ENCODE peak calls at places on chromosomes 2 and 18, in six cellular contexts. R, J, M, D, O and L are unnamed samples.

GRCh38 chr2:24667542-24667941 is 125.6 kb downstream of the PTRHD1 start:
- DNase-seq in M (no peak), R (no peak), O (no peak), D (no peak), J (no peak), L (no peak)

GRCh38 chr2:220504890-220505564 is 877.6 kb downstream of the SLC4A3 start:
- DNase-seq in M (peak), O (no peak), J (no peak), R (no peak), D (peak), L (peak)

GRCh38 chr2:68765739-68766377 is 31.2 kb downstream of the ARHGAP25 start:
- DNase-seq in J (no peak), O (no peak), M (no peak), R (no peak), D (no peak), L (peak)

GRCh38 chr2:232623768-232624553 is 9.4 kb upstream of the EFHD1 start:
- DNase-seq in M (no peak), O (no peak), D (no peak), R (no peak), J (no peak), L (no peak)

GRCh38 chr18:23154823-23155517 is 19.7 kb downstream of the CABLES1 start:
- DNase-seq in R (no peak), O (no peak), J (no peak), M (no peak), D (no peak), L (no peak)

GRCh38 chr2:74425523-74425922 is 4.0 kb downstream of the WDR54 start:
- DNase-seq in J (no peak), D (no peak), O (no peak), R (peak), M (no peak), L (no peak)

GRCh38 chr2:225814554-225814953 is 415.0 kb downstream of the NYAP2 start:
- DNase-seq in D (no peak), O (no peak), M (no peak), R (no peak), J (no peak), L (no peak)

GRCh38 chr2:235030126-235030525 is 78.3 kb downstream of the SH3BP4 start:
- DNase-seq in D (no peak), J (no peak), M (no peak), R (peak), O (no peak), L (no peak)

GRCh38 chr18:58721586-58722160 is 50.4 kb downstream of the MALT1 start:
- DNase-seq in J (no peak), O (no peak), M (no peak), R (no peak), D (no peak), L (peak)

GRCh38 chr2:121489284-121489683 is 41.4 kb upstream of the RNU4ATAC start:
- DNase-seq in D (no peak), O (no peak), R (no peak), M (peak), J (no peak), L (no peak)

GRCh38 chr2:234178309-234179030 is 128.0 kb downstream of the SPP2 start:
- DNase-seq in D (no peak), J (no peak), O (no peak), R (peak), M (peak), L (no peak)

GRCh38 chr2:72143441-72144356 is 4.0 kb downstream of the CYP26B1 start:
- DNase-seq in J (peak), O (no peak), R (peak), M (no peak), D (no peak), L (no peak)

GRCh38 chr2:109294523-109294922 is 165.5 kb downstream of the SH3RF3 start:
- DNase-seq in M (no peak), R (no peak), D (no peak), J (no peak), O (no peak), L (no peak)

GRCh38 chr2:26324903-26325302 is 21.0 kb upstream of the SELENOI start:
- DNase-seq in O (no peak), M (no peak), R (no peak), J (no peak), D (no peak), L (no peak)

DNA sequence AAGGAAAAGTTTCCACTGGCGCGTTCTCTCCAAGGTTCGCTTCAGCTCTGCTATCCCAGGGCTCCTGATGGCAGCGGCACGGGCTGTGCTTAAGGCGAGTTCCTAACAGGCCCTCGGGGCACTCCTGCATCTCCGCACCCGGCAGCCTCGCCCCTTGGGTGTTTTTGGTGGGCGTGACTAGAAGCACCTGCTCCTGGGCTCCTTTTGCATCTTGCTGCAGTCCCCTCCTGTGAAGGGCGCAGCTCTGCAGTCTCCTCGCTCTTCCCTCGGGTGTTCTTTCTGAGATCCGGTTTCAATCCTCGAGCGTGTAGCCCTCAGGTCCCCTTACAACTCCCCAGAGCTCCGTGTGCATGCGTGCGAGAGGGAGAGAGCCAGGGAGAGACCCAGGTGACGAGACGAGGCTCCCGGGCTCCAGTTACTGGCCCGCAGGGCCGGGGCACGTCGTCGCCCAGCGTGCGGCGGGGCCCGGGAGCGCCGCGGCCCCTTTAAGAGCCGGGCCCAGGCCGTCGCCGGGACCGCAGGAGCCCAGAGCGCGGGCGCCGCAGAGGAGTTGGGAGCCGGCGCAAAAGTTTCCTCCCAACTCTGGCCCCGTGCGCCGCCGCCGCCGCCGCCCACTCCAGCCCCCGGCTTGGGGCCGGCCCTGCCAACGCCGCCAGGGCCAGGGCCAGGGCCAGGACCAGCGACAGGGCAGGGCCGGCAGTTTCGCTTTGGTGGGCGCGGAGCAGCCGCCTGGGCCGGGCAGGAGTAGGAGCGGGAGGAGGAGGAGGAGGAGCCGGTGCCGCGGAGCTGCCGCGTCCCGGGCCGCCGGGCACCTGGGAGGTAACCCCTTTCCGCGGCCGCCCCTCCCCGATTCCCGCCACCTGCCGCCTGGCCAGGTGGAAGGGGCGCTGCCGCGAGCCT is at the start of gene PARD3B:
- DNase-seq in M (peak), R (peak), D (no peak), J (no peak), O (no peak), L (peak)
- H3K4me3 ChIP-seq in M (peak), R (peak), D (peak), J (peak), O (peak), L (peak)

DNA sequence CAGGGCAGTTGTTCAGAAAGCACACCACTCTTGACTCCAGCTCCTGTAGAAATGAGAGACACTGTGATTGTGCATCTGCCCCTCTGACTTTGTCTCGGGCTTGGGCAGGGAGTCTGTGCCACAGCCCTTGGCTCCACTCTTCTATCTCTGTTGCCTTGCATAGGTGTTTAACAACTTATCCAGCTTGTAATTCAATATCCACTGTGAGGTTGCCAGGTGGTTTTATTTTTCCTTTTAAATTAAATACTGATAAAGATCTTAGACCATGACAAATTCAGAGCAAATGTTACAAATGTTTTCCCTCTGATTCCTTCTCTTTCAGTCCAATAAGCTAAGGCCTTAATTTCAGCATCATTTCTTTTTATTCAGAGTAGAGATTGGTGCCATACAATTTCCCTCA is 421.7 kb downstream of the STK39 start:
- DNase-seq in M (no peak), O (no peak), D (no peak), J (no peak), R (no peak), L (no peak)
- H3K4me3 ChIP-seq in M (no peak), O (no peak), D (no peak), J (no peak), R (no peak), L (no peak)

GRCh38 chr2:66437601-66438497 is 2.9 kb downstream of the MEIS1 start:
- DNase-seq in O (no peak), M (no peak), R (no peak), J (no peak), D (no peak), L (no peak)

GRCh38 chr2:66440692-66441091 is 5.8 kb downstream of the MEIS1 start:
- DNase-seq in O (no peak), D (no peak), M (no peak), J (no peak), R (no peak), L (peak)

GRCh38 chr2:66440011-66440542 is 5.2 kb downstream of the MEIS1 start:
- DNase-seq in J (no peak), D (no peak), O (no peak), R (no peak), M (no peak), L (peak)

GRCh38 chr2:66438498-66439290 is 3.8 kb downstream of the MEIS1 start:
- DNase-seq in D (no peak), R (no peak), M (no peak), O (no peak), J (no peak), L (no peak)

DNA sequence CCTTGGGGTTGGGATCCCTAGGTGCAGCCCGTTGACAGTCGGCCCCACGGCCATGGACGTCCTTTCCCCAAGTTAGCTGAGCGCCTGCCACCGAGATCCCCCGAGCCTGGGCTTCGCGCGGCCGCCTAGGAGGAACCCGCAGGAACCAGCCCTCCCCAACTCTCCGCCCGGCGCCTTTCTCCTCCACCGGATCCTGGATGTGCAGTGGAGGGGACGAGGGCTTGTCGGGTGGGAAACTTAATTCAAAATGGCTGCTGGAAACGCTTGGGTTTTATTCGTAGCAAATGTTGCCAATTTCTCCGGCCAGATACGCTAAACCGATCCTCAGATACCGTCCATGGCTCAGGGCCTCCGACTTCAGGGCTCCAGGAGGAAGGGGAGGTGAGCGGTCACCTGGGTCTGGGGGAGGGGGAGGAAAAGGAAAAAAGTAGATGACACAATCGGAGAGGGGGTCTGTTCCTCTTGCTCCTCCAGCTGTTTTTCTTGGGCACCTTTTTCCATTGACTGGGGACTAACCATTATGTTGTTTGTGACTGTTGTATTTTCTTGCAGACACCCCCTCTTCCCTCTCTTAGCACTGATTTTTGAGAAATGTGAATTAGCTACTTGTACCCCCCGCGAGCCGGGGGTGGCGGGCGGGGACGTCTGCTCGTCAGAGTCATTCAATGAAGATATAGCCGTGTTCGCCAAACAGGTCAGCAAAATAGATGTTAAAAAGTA is 4.5 kb downstream of the MEIS1 start:
- DNase-seq in D (no peak), R (no peak), M (no peak), O (no peak), J (no peak), L (no peak)
- H3K4me3 ChIP-seq in D (peak), R (peak), M (no peak), O (peak), J (peak), L (peak)

DNA sequence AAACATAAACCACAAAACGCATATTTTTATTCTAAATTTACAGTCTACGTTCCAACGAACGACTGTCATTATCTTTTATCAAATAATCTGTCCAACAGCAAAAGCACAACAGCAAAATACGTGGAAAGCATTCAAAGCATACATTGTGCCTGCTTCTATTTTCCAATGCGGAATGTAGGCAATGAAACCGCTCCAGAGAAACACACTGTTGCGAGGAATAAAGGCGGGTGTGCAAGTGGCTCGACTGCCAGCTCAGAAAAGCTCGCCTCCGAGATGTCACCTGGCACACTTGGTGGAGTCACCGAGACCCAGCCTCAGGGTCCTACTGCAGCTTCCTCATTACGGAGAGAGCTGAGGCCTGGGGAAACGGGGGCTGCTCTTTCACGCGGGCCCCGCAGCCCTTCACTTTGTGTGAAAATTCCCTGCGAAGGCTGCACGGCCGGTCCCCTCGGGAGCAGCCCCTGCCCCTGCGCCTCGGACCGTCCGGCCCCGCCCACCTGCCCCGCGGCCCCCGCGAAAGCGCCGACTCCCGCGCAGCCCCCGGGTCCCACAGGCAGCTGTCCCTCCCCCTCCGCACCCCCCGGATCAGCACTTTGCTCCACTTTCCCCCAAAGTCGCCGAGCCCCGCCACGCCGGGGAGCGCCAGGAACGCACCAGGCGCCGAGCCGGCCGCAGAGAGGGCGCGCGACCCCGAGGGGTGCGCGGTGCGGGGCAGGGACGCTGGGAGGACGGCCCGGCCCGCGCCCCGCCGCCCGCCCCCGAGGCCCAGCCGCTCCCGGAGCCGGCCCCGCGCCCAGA is 680 bp downstream of the MGAT4A start:
- DNase-seq in M (peak), D (no peak), J (peak), R (peak), O (no peak), L (no peak)
- H3K4me3 ChIP-seq in M (peak), D (peak), J (peak), R (peak), O (peak), L (no peak)

GRCh38 chr2:135530313-135531230 is at the start of gene ZRANB3:
- DNase-seq in D (peak), J (peak), M (peak), R (peak), O (peak), L (peak)
- H3K4me3 ChIP-seq in D (peak), J (peak), M (peak), R (peak), O (peak), L (peak)

DNA sequence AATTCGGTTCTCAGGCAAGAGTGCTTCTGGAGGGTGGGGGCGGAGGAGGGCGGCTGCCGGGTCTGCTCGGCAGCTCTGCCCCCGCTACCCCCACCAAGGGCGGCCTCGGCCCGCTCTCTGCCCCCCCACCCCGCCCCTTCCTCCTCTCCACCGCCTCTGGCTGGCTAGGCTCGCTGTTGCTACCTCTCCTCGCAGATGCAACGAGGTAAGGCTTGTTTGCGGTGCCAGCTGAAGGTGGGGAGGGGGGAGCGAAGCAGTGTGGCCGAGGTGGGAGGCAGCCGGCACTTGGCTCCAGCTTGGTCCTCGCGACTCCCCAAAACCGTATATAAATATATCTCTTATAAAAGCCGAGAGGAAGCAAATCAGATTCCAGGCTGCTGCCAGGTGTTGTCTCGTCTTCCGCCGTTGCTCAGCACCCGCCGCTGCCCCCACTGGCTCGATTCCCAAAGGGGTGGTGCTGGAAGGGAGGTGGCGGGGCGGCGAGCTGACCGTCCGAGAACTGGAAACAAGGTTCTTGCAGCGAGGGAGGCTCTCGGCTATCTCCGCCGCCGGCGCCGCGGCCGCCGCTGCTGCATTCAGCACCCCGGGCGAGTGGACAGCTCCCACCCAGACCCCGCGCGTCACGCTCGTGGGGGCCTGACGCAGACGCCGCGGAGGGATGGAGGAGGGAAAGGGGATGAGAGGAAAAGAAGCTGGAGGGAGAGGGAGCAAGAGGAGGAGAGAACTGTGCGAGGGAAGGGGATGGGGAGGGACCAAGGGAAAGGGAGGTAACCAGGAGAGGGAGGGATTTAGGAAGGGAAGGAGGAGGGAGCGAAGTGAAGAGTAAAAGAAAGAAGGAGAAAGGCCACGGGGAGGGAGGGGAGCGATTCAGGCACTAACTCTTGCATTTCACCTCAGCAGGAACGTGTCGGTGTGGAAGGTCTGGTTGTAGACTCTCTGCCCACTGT is at the start of gene MARCHF4:
- DNase-seq in D (peak), J (peak), O (no peak), M (peak), R (peak), L (peak)
- H3K4me3 ChIP-seq in D (peak), J (no peak), O (no peak), M (peak), R (no peak), L (peak)

GRCh38 chr2:5691659-5692529 is at the start of gene SOX11:
- DNase-seq in J (no peak), D (peak), O (no peak), R (no peak), M (no peak), L (peak)
- H3K4me3 ChIP-seq in J (no peak), D (peak), O (peak), R (peak), M (no peak), L (peak)

GRCh38 chr2:6776125-6776524 is 89.6 kb downstream of the CMPK2 start:
- DNase-seq in J (no peak), M (no peak), O (no peak), D (no peak), R (no peak), L (no peak)

GRCh38 chr2:6773694-6774044 is 92.0 kb downstream of the CMPK2 start:
- DNase-seq in J (no peak), D (no peak), O (no peak), M (no peak), R (no peak), L (no peak)

GRCh38 chr2:6772366-6772710 is 93.4 kb downstream of the CMPK2 start:
- DNase-seq in J (no peak), D (no peak), R (no peak), O (no peak), M (no peak), L (no peak)

GRCh38 chr2:6771539-6772365 is 94.0 kb downstream of the CMPK2 start:
- DNase-seq in D (no peak), O (no peak), M (no peak), R (no peak), J (no peak), L (no peak)

GRCh38 chr2:6773007-6773693 is 92.6 kb downstream of the CMPK2 start:
- DNase-seq in J (peak), M (peak), O (no peak), D (no peak), R (peak), L (peak)
- H3K4me3 ChIP-seq in J (no peak), M (no peak), O (no peak), D (peak), R (no peak), L (no peak)